ENCODE peak calls at places on chromosomes 7 and 10, in five cellular contexts. A, N, L, M and G are unnamed samples.

GRCh38 chr7:79376297-79377025 is 77.0 kb downstream of the MAGI2 start:
- DNase-seq in A (no peak), N (no peak), M (no peak), L (no peak), G (no peak)

GRCh38 chr7:34776748-34777358 is 118.8 kb downstream of the NPSR1 start:
- DNase-seq in N (no peak), A (no peak), L (no peak), M (no peak), G (no peak)

GRCh38 chr7:44065431-44066110 is at the start of gene PGAM2:
- DNase-seq in L (no peak), A (no peak), N (no peak), M (no peak), G (no peak)

GRCh38 chr10:8438603-8439002 is 384.1 kb downstream of the GATA3 start:
- DNase-seq in N (no peak), M (no peak), A (no peak), L (no peak), G (peak; percentile 27)

GRCh38 chr7:78953726-78954363 is 499.6 kb downstream of the MAGI2 start:
- DNase-seq in L (no peak), M (no peak), A (peak; percentile 30), N (no peak), G (no peak)

GRCh38 chr7:105241198-105241597 is 147.5 kb downstream of the SRPK2 start:
- DNase-seq in M (no peak), N (no peak), L (no peak), A (no peak), G (no peak)

GRCh38 chr7:158651968-158652555 is 52.5 kb downstream of the NCAPG2 start:
- DNase-seq in A (no peak), M (no peak), L (no peak), N (no peak), G (no peak)

GRCh38 chr7:118918556-118918955 is 694.1 kb downstream of the ANKRD7 start:
- DNase-seq in A (no peak), N (no peak), M (peak; percentile 42), L (no peak), G (no peak)

GRCh38 chr7:18179058-18179457 is 151.4 kb upstream of the PRPS1L1 start:
- DNase-seq in A (no peak), N (no peak), L (no peak), M (no peak), G (no peak)

GRCh38 chr7:67823345-67823744 is 826.7 kb downstream of the TYW1 start:
- DNase-seq in N (no peak), L (no peak), M (no peak), A (no peak), G (no peak)